ENCODE peak calls at places on chromosome 12, in seven cellular contexts. R is Karpas-422; C is naive thymus-derived CD4-positive, alpha-beta T cell; X is right cardiac atrium; N is MM.1S; T is substantia nigra; W is hepatocyte. B is an unnamed sample.

GRCh38 chr12:69321356-69321755 is 26.8 kb upstream of the LYZ start:
- DNase-seq in N (no peak), C (no peak), X (no peak), R (peak; percentile 61), T (no peak), W (no peak), B (no peak)

GRCh38 chr12:118063567-118064391 is 2.8 kb upstream of the WSB2 start:
- DNase-seq in T (no peak), R (no peak), W (peak; percentile 41), C (no peak), N (no peak), X (no peak), B (no peak)

GRCh38 chr12:8989425-8989824 is at the start of gene KLRG1:
- DNase-seq in X (no peak), R (no peak), W (no peak), N (no peak), T (no peak), C (no peak), B (no peak)

GRCh38 chr12:8913702-8914032 is 642 bp upstream of the PHC1 start:
- DNase-seq in N (no peak), T (no peak), X (no peak), W (peak; percentile 5), C (no peak), R (no peak), B (no peak)

GRCh38 chr12:32893458-32893857 is 3.1 kb downstream of the PKP2 start:
- DNase-seq in T (no peak), C (no peak), N (no peak), X (no peak), W (peak; percentile 41), R (no peak), B (no peak)

GRCh38 chr12:53254816-53255545 is 13.1 kb upstream of the ESPL1 start:
- DNase-seq in C (no peak), W (no peak), T (no peak), X (no peak), N (no peak), R (no peak), B (no peak)

GRCh38 chr12:46472893-46473633 is 100.5 kb upstream of the SLC38A2 start:
- DNase-seq in C (no peak), N (no peak), T (no peak), R (no peak), X (no peak), W (peak; percentile 37), B (peak; percentile 47)

GRCh38 chr12:123034022-123034541 is 53.6 kb downstream of the ARL6IP4 start:
- DNase-seq in X (no peak), N (no peak), W (no peak), R (no peak), T (no peak), C (no peak), B (no peak)

GRCh38 chr12:100254876-100255275 is 12.0 kb downstream of the DEPDC4 start:
- DNase-seq in R (no peak), C (no peak), X (no peak), N (no peak), W (no peak), T (no peak), B (no peak)

GRCh38 chr12:5201554-5202243 is 158.0 kb downstream of the KCNA5 start:
- DNase-seq in C (no peak), X (peak; percentile 72), R (no peak), N (no peak), W (peak; percentile 44), T (no peak), B (peak; percentile 26)

GRCh38 chr12:93982847-93983315 is 165.5 kb upstream of the PLXNC1 start:
- DNase-seq in X (no peak), T (no peak), C (peak; percentile 27), W (peak; percentile 48), R (no peak), N (no peak), B (no peak)

GRCh38 chr12:124774462-124775167 is 89.0 kb downstream of the SCARB1 start:
- DNase-seq in T (no peak), W (no peak), C (peak; percentile 71), R (peak; percentile 82), X (no peak), N (peak; percentile 67), B (no peak)

GRCh38 chr12:53499261-53500118 is at the start of gene MAP3K12:
- DNase-seq in R (peak; percentile 88), W (peak; percentile 76), T (peak; percentile 83), C (peak; percentile 77), N (peak; percentile 56), X (peak; percentile 90), B (peak; percentile 79)

GRCh38 chr12:121788176-121788818 is 5.2 kb downstream of the RHOF start:
- DNase-seq in C (no peak), X (no peak), R (no peak), W (no peak), T (no peak), N (no peak), B (no peak)

GRCh38 chr12:21144309-21144708 is 13.3 kb downstream of the SLCO1B1 start:
- DNase-seq in X (no peak), T (no peak), C (no peak), N (no peak), W (no peak), R (no peak), B (no peak)

GRCh38 chr12:111041091-111041490 is 120.7 kb upstream of the MYL2 start:
- DNase-seq in W (no peak), C (no peak), T (no peak), X (no peak), R (no peak), N (peak; percentile 53), B (no peak)

GRCh38 chr12:105476616-105477015 is 146.1 kb downstream of the C12orf75 start:
- DNase-seq in X (no peak), W (no peak), T (no peak), R (no peak), C (no peak), N (peak; percentile 80), B (no peak)

GRCh38 chr12:131390408-131391100 is 320.3 kb upstream of the SFSWAP start:
- DNase-seq in T (no peak), X (no peak), N (peak; percentile 8), W (peak; percentile 71), R (peak; percentile 57), C (no peak), B (no peak)

GRCh38 chr12:46050805-46051204 is 60.4 kb upstream of the SCAF11 start:
- DNase-seq in X (no peak), C (no peak), N (no peak), W (no peak), T (no peak), R (no peak), B (no peak)

GRCh38 chr12:3197131-3197818 is 120.1 kb downstream of the TSPAN9 start:
- DNase-seq in X (no peak), T (no peak), N (no peak), W (no peak), R (no peak), C (no peak), B (no peak)

GRCh38 chr12:116164263-116164817 is 113.2 kb downstream of the MED13L start:
- DNase-seq in N (no peak), T (no peak), X (no peak), W (no peak), R (no peak), C (no peak), B (peak; percentile 38)

GRCh38 chr12:96471368-96472040 is 17.9 kb upstream of the CFAP54 start:
- DNase-seq in N (no peak), T (no peak), X (no peak), W (no peak), C (no peak), R (no peak), B (no peak)

GRCh38 chr12:47088021-47088944 is 8.5 kb upstream of the AMIGO2 start:
- DNase-seq in C (no peak), T (no peak), N (no peak), W (peak; percentile 66), X (no peak), R (no peak), B (no peak)

DNA sequence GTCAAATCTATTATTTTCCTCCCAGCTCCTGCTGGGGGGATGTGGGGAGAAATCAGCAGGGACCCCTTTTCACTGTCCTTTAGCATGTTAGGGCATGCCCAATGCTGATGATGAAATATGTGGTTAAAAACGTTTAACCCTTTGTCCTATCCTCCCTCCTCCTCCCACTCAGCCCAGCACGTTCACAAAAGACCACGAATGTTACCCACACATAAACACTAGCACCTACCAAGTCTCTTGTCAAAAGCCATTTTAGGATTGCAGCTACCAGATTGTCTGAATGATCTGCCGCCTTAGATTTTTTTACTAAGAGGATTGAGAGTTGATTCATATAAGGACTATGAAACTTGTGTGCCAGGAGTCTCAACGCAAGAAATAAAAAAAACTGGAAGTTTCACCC is 70.4 kb downstream of the TBK1 start:
- DNase-seq in C (no peak), T (no peak), N (no peak), X (no peak), R (no peak), W (no peak), B (no peak)
- H3K27ac ChIP-seq in C (no peak overlapping the region), T (no peak overlapping the region), N (no peak overlapping the region), X (no peak overlapping the region), R (no peak overlapping the region), W (no peak overlapping the region), B (no peak overlapping the region)

DNA sequence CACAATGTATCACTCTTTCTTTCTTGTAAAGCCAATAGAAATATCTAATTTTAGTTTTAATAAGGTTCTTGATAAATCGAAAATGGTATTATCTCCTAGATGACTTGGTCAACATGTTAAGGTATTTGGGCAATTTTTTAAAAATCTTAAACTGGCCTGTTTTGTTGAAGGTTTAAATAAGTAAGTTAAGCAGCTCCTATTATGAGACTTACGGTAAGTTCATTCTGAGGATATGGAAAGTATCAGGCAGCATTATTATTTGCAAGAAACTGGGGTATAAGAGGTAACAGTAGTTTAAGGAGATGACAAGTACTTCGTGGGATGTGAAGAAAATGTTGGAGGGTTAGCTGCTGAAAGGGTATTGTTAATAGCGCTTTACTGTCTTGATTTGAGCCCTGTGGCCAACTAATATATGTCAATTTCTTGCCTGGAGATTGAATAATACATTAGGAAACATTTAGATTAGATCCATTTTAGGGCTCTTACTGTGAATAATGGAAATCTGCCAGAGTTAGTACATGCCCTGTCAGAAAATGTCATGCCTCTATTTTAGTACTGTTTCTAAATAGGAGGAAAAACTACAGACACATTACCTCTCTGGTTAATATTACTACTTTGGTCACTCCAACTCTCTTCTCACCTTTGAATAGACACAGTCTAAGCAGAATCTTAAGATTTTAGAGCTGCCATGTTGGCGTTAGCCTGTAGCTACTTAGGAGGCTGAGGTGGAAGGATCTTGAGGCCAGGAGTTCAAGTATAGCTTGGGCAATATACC is 5.0 kb downstream of the STRAP start:
- DNase-seq in X (no peak), C (no peak), R (no peak), W (no peak), N (no peak), T (no peak), B (no peak)
- H3K27ac ChIP-seq in X (no peak overlapping the region), C (no peak overlapping the region), R (no peak overlapping the region), W (no peak overlapping the region), N (no peak overlapping the region), T (no peak overlapping the region), B (no peak overlapping the region)

DNA sequence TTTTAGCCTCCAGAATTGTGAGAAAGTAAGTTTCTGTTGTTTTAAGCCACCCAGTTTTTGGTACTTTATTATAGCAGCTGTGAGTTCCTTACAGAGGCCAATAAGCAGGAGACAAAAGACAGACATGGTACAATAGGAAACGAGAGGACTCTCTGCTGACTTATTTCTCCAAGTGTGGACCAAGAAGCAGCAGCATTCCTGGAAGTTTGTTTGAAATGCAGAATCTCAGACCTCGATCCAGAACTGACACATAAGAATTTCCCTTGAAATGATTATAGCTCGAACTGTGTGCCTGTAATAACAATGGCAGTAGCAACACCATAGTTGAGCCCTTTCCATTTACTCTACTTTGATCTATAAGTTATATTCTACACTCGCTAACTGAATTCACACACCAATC is 31.9 kb upstream of the LUM start:
- DNase-seq in N (no peak), T (no peak), X (no peak), C (no peak), W (no peak), R (no peak), B (no peak)
- H3K27ac ChIP-seq in N (no peak overlapping the region), T (no peak overlapping the region), X (no peak overlapping the region), C (no peak overlapping the region), W (peak overlapping the region; percentile 91), R (no peak overlapping the region), B (no peak overlapping the region)

GRCh38 chr12:6954754-6955461 is 3.8 kb downstream of the PTPN6 start:
- DNase-seq in X (peak; percentile 47), R (no peak), W (no peak), T (no peak), N (no peak), C (no peak), B (peak; percentile 24)
- H3K27ac ChIP-seq in X (no peak overlapping the region), R (peak overlapping the region; percentile 97), W (no peak overlapping the region), T (no peak overlapping the region), N (peak overlapping the region; percentile 97), C (peak overlapping the region; percentile 95), B (no peak overlapping the region)